ENCODE peak calls at places on chromosomes 2 and 18, in eight cellular contexts. B is IMR-90, K is A549, O is stomach, L is hepatocyte, J is lower lobe of right lung, E is psoas muscle, P is right lobe of liver. G is an unnamed sample.

GRCh38 chr2:84939426-84940087 is 31.4 kb upstream of the KCMF1 start:
- DNase-seq in L (no peak), O (peak; percentile 64), E (no peak), P (no peak), B (no peak), K (no peak), J (no peak), G (peak; percentile 52)

GRCh38 chr18:59874166-59874565 is 25.6 kb upstream of the PMAIP1 start:
- DNase-seq in L (peak; percentile 33), E (no peak), J (no peak), P (no peak), K (peak; percentile 40), O (no peak), B (peak; percentile 96), G (no peak)

GRCh38 chr2:239164281-239164871 is 236.4 kb downstream of the HDAC4 start:
- DNase-seq in K (no peak), P (peak; percentile 29), L (no peak), J (peak; percentile 51), B (no peak), E (peak; percentile 42), O (no peak), G (peak; percentile 8)

GRCh38 chr18:9483526-9483925 is 8.2 kb downstream of the RALBP1 start:
- DNase-seq in E (no peak), L (no peak), K (no peak), J (no peak), O (no peak), B (no peak), P (no peak), G (no peak)

GRCh38 chr2:217826505-217826904 is 176.3 kb downstream of the TNS1 start:
- DNase-seq in K (no peak), J (peak; percentile 83), P (peak; percentile 33), L (no peak), E (peak; percentile 92), B (no peak), O (no peak), G (no peak)

GRCh38 chr18:2715990-2716389 is 60.5 kb downstream of the SMCHD1 start:
- DNase-seq in L (no peak), O (no peak), E (no peak), K (no peak), P (no peak), J (no peak), B (peak; percentile 68), G (no peak)

GRCh38 chr18:13436596-13436995 is 218.0 kb downstream of the LDLRAD4 start:
- DNase-seq in B (no peak), E (no peak), K (no peak), J (no peak), O (no peak), P (no peak), L (no peak), G (peak; percentile 37)

GRCh38 chr2:173054466-173054865 is 21.2 kb upstream of the MAP3K20 start:
- DNase-seq in B (peak; percentile 57), P (no peak), L (no peak), E (no peak), K (no peak), J (no peak), O (no peak), G (no peak)

GRCh38 chr18:56696966-56697365 is 45.8 kb downstream of the WDR7 start:
- DNase-seq in L (no peak), K (peak; percentile 12), B (peak; percentile 67), O (no peak), J (no peak), P (no peak), E (no peak), G (no peak)

GRCh38 chr2:85924522-85924921 is 35.7 kb upstream of the ST3GAL5 start:
- DNase-seq in J (no peak), E (peak; percentile 75), K (no peak), P (peak; percentile 61), B (peak; percentile 51), O (no peak), L (peak; percentile 55), G (no peak)

GRCh38 chr18:68436485-68436884 is 278.4 kb downstream of the TMX3 start:
- DNase-seq in L (no peak), P (no peak), B (peak; percentile 61), E (no peak), O (no peak), K (no peak), J (no peak), G (no peak)

GRCh38 chr2:32977228-32977758 is 30.5 kb downstream of the LTBP1 start:
- DNase-seq in O (peak; percentile 90), J (no peak), L (peak; percentile 42), P (no peak), E (peak; percentile 63), K (no peak), B (no peak), G (no peak)

GRCh38 chr2:176125215-176126054 is 2.9 kb downstream of the HOXD9 start:
- DNase-seq in O (no peak), J (no peak), E (no peak), K (no peak), L (no peak), B (no peak), P (no peak), G (no peak)
- H3K9me3 ChIP-seq in O (no peaks in the 10 kb centered on the region), J (no peaks in the 10 kb centered on the region), E (no peaks in the 10 kb centered on the region), K (no peaks in the 10 kb centered on the region), L (no peaks in the 10 kb centered on the region), B (peaks cover 3% of the 10 kb centered on the region), P (no peaks in the 10 kb centered on the region), G (no peaks in the 10 kb centered on the region)

GRCh38 chr2:60885683-60886082 is 4.3 kb downstream of the REL start:
- DNase-seq in L (peak; percentile 18), J (no peak), E (no peak), K (no peak), O (no peak), B (no peak), P (no peak), G (no peak)

GRCh38 chr2:60882971-60883753 is 1.8 kb downstream of the REL start:
- DNase-seq in B (peak; percentile 15), P (no peak), J (no peak), L (peak; percentile 11), O (no peak), K (no peak), E (no peak), G (peak; percentile 11)

GRCh38 chr2:60883896-60884295 is 2.5 kb downstream of the REL start:
- DNase-seq in P (no peak), E (no peak), K (no peak), B (no peak), O (no peak), L (no peak), J (no peak), G (no peak)

GRCh38 chr2:60886962-60887361 is 5.6 kb downstream of the REL start:
- DNase-seq in E (no peak), K (no peak), L (no peak), O (no peak), B (no peak), J (no peak), P (no peak), G (no peak)

GRCh38 chr2:60884795-60885194 is 3.4 kb downstream of the REL start:
- DNase-seq in E (no peak), K (no peak), O (no peak), P (no peak), L (no peak), J (no peak), B (peak; percentile 36), G (no peak)
- H3K9me3 ChIP-seq in E (no peaks in the 10 kb centered on the region), K (no peaks in the 10 kb centered on the region), O (no peaks in the 10 kb centered on the region), P (no peaks in the 10 kb centered on the region), L (no peaks in the 10 kb centered on the region), J (no peaks in the 10 kb centered on the region), B (no peaks in the 10 kb centered on the region), G (no peaks in the 10 kb centered on the region)

GRCh38 chr18:77339093-77339492 is 89.4 kb downstream of the GALR1 start:
- DNase-seq in O (no peak), K (no peak), J (no peak), B (no peak), P (no peak), E (peak; percentile 70), L (no peak), G (no peak)
- H3K9me3 ChIP-seq in O (no peaks in the 10 kb centered on the region), K (no peaks in the 10 kb centered on the region), J (no peaks in the 10 kb centered on the region), B (peaks cover 43% of the 10 kb centered on the region), P (no peaks in the 10 kb centered on the region), E (no peaks in the 10 kb centered on the region), L (no peaks in the 10 kb centered on the region), G (no peaks in the 10 kb centered on the region)

DNA sequence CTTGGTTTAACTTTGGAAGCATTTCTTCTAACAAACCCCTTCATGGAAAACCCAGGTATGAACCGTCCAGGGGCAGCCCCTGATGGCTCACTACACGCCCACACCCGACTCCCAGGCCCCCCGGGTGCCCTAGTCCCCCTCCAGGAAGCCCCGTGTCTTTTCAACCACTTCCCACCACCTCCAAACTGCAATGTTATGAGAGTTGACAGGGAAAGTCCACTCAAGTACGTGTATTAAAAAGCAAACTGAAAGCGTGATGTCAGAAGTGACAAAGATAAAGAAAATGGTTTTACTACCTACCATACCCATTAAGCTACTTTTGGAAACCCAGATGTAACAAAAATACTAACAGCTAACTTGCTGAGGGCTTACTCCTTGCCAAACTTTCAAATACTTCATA is 51.5 kb downstream of the L3MBTL4 start:
- DNase-seq in O (no peak), E (no peak), L (no peak), K (no peak), J (no peak), P (no peak), B (no peak), G (no peak)
- H3K9me3 ChIP-seq in O (no peaks in the 10 kb centered on the region), E (no peaks in the 10 kb centered on the region), L (no peaks in the 10 kb centered on the region), K (no peaks in the 10 kb centered on the region), J (no peaks in the 10 kb centered on the region), P (no peaks in the 10 kb centered on the region), B (no peaks in the 10 kb centered on the region), G (peaks cover 3% of the 10 kb centered on the region)

GRCh38 chr18:30775629-30776028 is 266.9 kb downstream of the DSC3 start:
- DNase-seq in K (no peak), B (no peak), O (no peak), P (no peak), J (no peak), E (no peak), L (no peak), G (no peak)
- H3K9me3 ChIP-seq in K (no peaks in the 10 kb centered on the region), B (peaks cover 2% of the 10 kb centered on the region), O (no peaks in the 10 kb centered on the region), P (no peaks in the 10 kb centered on the region), J (peaks cover 8% of the 10 kb centered on the region), E (no peaks in the 10 kb centered on the region), L (no peaks in the 10 kb centered on the region), G (no peaks in the 10 kb centered on the region)

GRCh38 chr2:41502752-41503151 is 545.1 kb upstream of the PKDCC start:
- DNase-seq in E (no peak), L (no peak), K (no peak), O (no peak), B (no peak), P (no peak), J (no peak), G (no peak)
- H3K9me3 ChIP-seq in E (no peaks in the 10 kb centered on the region), L (no peaks in the 10 kb centered on the region), K (peaks cover 6% of the 10 kb centered on the region), O (no peaks in the 10 kb centered on the region), B (peaks cover 1% of the 10 kb centered on the region), P (no peaks in the 10 kb centered on the region), J (peaks cover 4% of the 10 kb centered on the region), G (no peaks in the 10 kb centered on the region)

GRCh38 chr2:89780318-89780717 is 1088.8 kb downstream of the RPIA start:
- DNase-seq in O (no peak), B (no peak), L (no peak), P (no peak), K (no peak), E (no peak), J (no peak), G (no peak)
- H3K9me3 ChIP-seq in O (peaks cover 23% of the 10 kb centered on the region), B (peaks cover 53% of the 10 kb centered on the region), L (peaks cover 70% of the 10 kb centered on the region), P (peaks cover 6% of the 10 kb centered on the region), K (peaks cover 44% of the 10 kb centered on the region), E (peaks cover 95% of the 10 kb centered on the region), J (peaks cover 93% of the 10 kb centered on the region), G (peaks cover 11% of the 10 kb centered on the region)